ENCODE peak calls at places on chromosomes 11 and 22, in nine cellular contexts. One of them, this sample, is unnamed.
A peak's percentile ranks its signal among the peaks of the same experiment; 100 is the strongest.

GRCh38 chr22:23072911-23073491 is 2.7 kb downstream of the GNAZ start:
- DNase-seq in BE2C: no peak
- DNase-seq in keratinocyte: no peak
- DNase-seq in osteoblast: peak; percentile 66
- DNase-seq in astrocyte of the spinal cord: no peak
- DNase-seq in transverse colon: no peak
- DNase-seq in thoracic aorta: no peak
- DNase-seq in psoas muscle: peak; percentile 20
- DNase-seq in adrenal gland: no peak
- DNase-seq in this sample: no peak

GRCh38 chr11:92886243-92886905 is 83.1 kb upstream of the MTNR1B start:
- DNase-seq in BE2C: peak; percentile 72
- DNase-seq in keratinocyte: peak; percentile 23
- DNase-seq in osteoblast: peak; percentile 86
- DNase-seq in astrocyte of the spinal cord: peak; percentile 71
- DNase-seq in transverse colon: peak; percentile 37
- DNase-seq in thoracic aorta: no peak
- DNase-seq in psoas muscle: no peak
- DNase-seq in adrenal gland: peak; percentile 50
- DNase-seq in this sample: peak; percentile 58

GRCh38 chr22:40450651-40451050 is 80.3 kb downstream of the SGSM3 start:
- DNase-seq in BE2C: no peak
- DNase-seq in keratinocyte: no peak
- DNase-seq in osteoblast: no peak
- DNase-seq in astrocyte of the spinal cord: no peak
- DNase-seq in transverse colon: no peak
- DNase-seq in thoracic aorta: no peak
- DNase-seq in psoas muscle: no peak
- DNase-seq in adrenal gland: no peak
- DNase-seq in this sample: no peak

GRCh38 chr22:48824673-48825651 is 1002.7 kb downstream of the BRD1 start:
- DNase-seq in BE2C: no peak
- DNase-seq in keratinocyte: no peak
- DNase-seq in osteoblast: peak; percentile 39
- DNase-seq in astrocyte of the spinal cord: no peak
- DNase-seq in transverse colon: no peak
- DNase-seq in thoracic aorta: no peak
- DNase-seq in psoas muscle: no peak
- DNase-seq in adrenal gland: no peak
- DNase-seq in this sample: no peak

GRCh38 chr11:131867457-131868257 is 497.2 kb downstream of the NTM start:
- DNase-seq in BE2C: peak; percentile 15
- DNase-seq in keratinocyte: peak; percentile 36
- DNase-seq in osteoblast: peak; percentile 94
- DNase-seq in astrocyte of the spinal cord: peak; percentile 91
- DNase-seq in transverse colon: peak; percentile 47
- DNase-seq in thoracic aorta: no peak
- DNase-seq in psoas muscle: peak; percentile 70
- DNase-seq in adrenal gland: peak; percentile 58
- DNase-seq in this sample: peak; percentile 46

GRCh38 chr22:19066531-19067271 is 55.5 kb downstream of the DGCR2 start:
- DNase-seq in BE2C: no peak
- DNase-seq in keratinocyte: peak; percentile 11
- DNase-seq in osteoblast: peak; percentile 98
- DNase-seq in astrocyte of the spinal cord: peak; percentile 64
- DNase-seq in transverse colon: no peak
- DNase-seq in thoracic aorta: no peak
- DNase-seq in psoas muscle: peak; percentile 72
- DNase-seq in adrenal gland: peak; percentile 59
- DNase-seq in this sample: no peak

GRCh38 chr11:45475135-45475534 is 189.0 kb upstream of the SYT13 start:
- DNase-seq in BE2C: no peak
- DNase-seq in keratinocyte: no peak
- DNase-seq in osteoblast: peak; percentile 73
- DNase-seq in astrocyte of the spinal cord: no peak
- DNase-seq in transverse colon: no peak
- DNase-seq in thoracic aorta: no peak
- DNase-seq in psoas muscle: no peak
- DNase-seq in adrenal gland: no peak
- DNase-seq in this sample: no peak

GRCh38 chr22:33529424-33530113 is 390.7 kb downstream of the LARGE1 start:
- DNase-seq in BE2C: no peak
- DNase-seq in keratinocyte: no peak
- DNase-seq in osteoblast: no peak
- DNase-seq in astrocyte of the spinal cord: peak; percentile 23
- DNase-seq in transverse colon: no peak
- DNase-seq in thoracic aorta: no peak
- DNase-seq in psoas muscle: no peak
- DNase-seq in adrenal gland: peak; percentile 69
- DNase-seq in this sample: no peak

DNA sequence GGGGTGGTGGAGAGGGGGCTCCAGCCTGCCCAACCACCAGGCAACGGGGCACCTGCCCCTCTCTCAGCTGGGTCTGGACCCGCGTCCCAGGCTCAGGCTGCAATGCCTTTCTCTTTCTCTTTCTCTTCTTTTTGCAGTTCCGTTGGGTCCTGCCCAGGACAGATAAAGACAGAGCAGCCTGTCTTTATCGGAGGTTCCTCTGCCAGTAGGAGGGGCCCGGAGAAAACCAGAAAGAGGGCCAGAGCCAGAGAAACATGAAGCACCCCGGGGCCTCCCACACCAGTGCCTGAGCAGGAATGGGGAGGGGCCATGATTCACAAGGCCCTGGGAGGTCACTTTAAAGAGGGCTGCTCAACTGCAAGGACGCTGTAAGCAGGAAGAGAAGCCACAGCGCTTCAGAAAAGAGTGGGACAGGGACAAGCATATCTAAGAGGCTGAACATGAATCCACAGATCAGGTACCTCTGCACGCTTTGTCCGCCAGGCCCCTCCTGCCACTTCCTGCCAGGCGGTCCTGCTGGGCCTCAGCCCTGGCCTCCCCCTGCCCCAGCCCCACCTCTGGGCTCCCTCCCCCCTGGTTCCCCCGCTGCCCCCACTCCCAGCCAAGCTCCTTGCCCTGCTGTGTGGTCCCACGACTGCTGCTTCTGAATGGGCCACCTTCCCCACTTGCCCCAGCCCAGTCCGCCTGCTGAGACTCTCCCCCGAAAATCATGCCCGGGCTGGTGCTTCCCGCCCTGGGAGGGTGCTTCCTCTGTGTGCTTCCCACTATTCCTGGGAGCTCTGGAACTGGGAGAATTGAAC is at the start of gene APOBEC3C:
- DNase-seq in BE2C: peak; percentile 87
- DNase-seq in keratinocyte: peak; percentile 60
- DNase-seq in osteoblast: peak; percentile 95
- DNase-seq in astrocyte of the spinal cord: peak; percentile 85
- DNase-seq in transverse colon: peak; percentile 87
- DNase-seq in thoracic aorta: peak; percentile 34
- DNase-seq in psoas muscle: peak; percentile 75
- DNase-seq in adrenal gland: peak; percentile 92
- DNase-seq in this sample: peak; percentile 86
- H3K4me3 ChIP-seq in BE2C: peak within 1 kb of the TSS; percentile 57
- H3K4me3 ChIP-seq in keratinocyte: peak within 1 kb of the TSS; percentile 87
- H3K4me3 ChIP-seq in osteoblast: peak within 1 kb of the TSS; percentile 74
- H3K4me3 ChIP-seq in astrocyte of the spinal cord: peak within 1 kb of the TSS; percentile 66
- H3K4me3 ChIP-seq in transverse colon: peak within 1 kb of the TSS; percentile 46
- H3K4me3 ChIP-seq in thoracic aorta: peak within 1 kb of the TSS; percentile 82
- H3K4me3 ChIP-seq in psoas muscle: peak within 1 kb of the TSS; percentile 53
- H3K4me3 ChIP-seq in adrenal gland: peak within 1 kb of the TSS; percentile 56
- H3K4me3 ChIP-seq in this sample: peak within 1 kb of the TSS; percentile 49

GRCh38 chr22:35257321-35258143 is at the start of gene HMGXB4:
- DNase-seq in BE2C: peak; percentile 89
- DNase-seq in keratinocyte: no peak
- DNase-seq in osteoblast: peak; percentile 98
- DNase-seq in astrocyte of the spinal cord: peak; percentile 89
- DNase-seq in transverse colon: peak; percentile 88
- DNase-seq in thoracic aorta: peak; percentile 41
- DNase-seq in psoas muscle: peak; percentile 94
- DNase-seq in adrenal gland: peak; percentile 86
- DNase-seq in this sample: peak; percentile 89
- TF ChIP-seq CTCF in BE2C: no peak
- TF ChIP-seq CTCF in keratinocyte: no peak
- TF ChIP-seq CTCF in osteoblast: no peak
- TF ChIP-seq CTCF in astrocyte of the spinal cord: no peak
- TF ChIP-seq CTCF in transverse colon: no peak
- TF ChIP-seq CTCF in thoracic aorta: no peak
- TF ChIP-seq CTCF in psoas muscle: peak; percentile 17
- TF ChIP-seq CTCF in adrenal gland: no peak
- TF ChIP-seq CTCF in this sample: no peak

GRCh38 chr11:35126000-35126878 is 12.7 kb upstream of the CD44 start:
- DNase-seq in BE2C: no peak
- DNase-seq in keratinocyte: no peak
- DNase-seq in osteoblast: no peak
- DNase-seq in astrocyte of the spinal cord: no peak
- DNase-seq in transverse colon: no peak
- DNase-seq in thoracic aorta: no peak
- DNase-seq in psoas muscle: no peak
- DNase-seq in adrenal gland: no peak
- DNase-seq in this sample: no peak
- H3K4me3 ChIP-seq in BE2C: no peak overlapping the region
- H3K4me3 ChIP-seq in keratinocyte: no peak overlapping the region
- H3K4me3 ChIP-seq in osteoblast: no peak overlapping the region
- H3K4me3 ChIP-seq in astrocyte of the spinal cord: no peak overlapping the region
- H3K4me3 ChIP-seq in transverse colon: no peak overlapping the region
- H3K4me3 ChIP-seq in thoracic aorta: no peak overlapping the region
- H3K4me3 ChIP-seq in psoas muscle: no peak overlapping the region
- H3K4me3 ChIP-seq in adrenal gland: no peak overlapping the region
- H3K4me3 ChIP-seq in this sample: no peak overlapping the region

DNA sequence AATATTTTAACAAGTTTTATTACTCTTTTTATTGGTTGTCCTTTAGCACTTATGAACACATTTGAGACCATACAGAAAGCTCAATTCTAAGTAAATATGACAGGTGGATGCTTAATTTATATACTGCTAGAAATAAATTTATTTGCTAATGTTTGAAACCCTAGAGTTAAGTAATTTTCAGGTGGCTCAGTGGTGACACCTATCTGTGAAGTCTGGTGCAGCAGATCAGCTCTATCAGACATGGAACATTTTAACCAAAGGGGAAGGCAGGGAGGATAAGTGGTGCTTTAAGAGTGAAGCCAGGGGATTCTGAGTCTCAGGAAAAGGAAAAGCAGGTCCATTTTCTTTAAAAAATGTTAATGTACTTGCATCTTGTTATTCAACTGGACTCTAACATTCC is 175.8 kb downstream of the DSCAML1 start:
- DNase-seq in BE2C: no peak
- DNase-seq in keratinocyte: no peak
- DNase-seq in osteoblast: peak; percentile 72
- DNase-seq in astrocyte of the spinal cord: peak; percentile 8
- DNase-seq in transverse colon: no peak
- DNase-seq in thoracic aorta: no peak
- DNase-seq in psoas muscle: no peak
- DNase-seq in adrenal gland: no peak
- DNase-seq in this sample: peak; percentile 28
- TF ChIP-seq CTCF in BE2C: peak; percentile 71
- TF ChIP-seq CTCF in keratinocyte: peak; percentile 65
- TF ChIP-seq CTCF in osteoblast: peak; percentile 57
- TF ChIP-seq CTCF in astrocyte of the spinal cord: peak; percentile 61
- TF ChIP-seq CTCF in transverse colon: no peak
- TF ChIP-seq CTCF in thoracic aorta: no peak
- TF ChIP-seq CTCF in psoas muscle: peak; percentile 21
- TF ChIP-seq CTCF in adrenal gland: no peak
- TF ChIP-seq CTCF in this sample: peak; percentile 28

DNA sequence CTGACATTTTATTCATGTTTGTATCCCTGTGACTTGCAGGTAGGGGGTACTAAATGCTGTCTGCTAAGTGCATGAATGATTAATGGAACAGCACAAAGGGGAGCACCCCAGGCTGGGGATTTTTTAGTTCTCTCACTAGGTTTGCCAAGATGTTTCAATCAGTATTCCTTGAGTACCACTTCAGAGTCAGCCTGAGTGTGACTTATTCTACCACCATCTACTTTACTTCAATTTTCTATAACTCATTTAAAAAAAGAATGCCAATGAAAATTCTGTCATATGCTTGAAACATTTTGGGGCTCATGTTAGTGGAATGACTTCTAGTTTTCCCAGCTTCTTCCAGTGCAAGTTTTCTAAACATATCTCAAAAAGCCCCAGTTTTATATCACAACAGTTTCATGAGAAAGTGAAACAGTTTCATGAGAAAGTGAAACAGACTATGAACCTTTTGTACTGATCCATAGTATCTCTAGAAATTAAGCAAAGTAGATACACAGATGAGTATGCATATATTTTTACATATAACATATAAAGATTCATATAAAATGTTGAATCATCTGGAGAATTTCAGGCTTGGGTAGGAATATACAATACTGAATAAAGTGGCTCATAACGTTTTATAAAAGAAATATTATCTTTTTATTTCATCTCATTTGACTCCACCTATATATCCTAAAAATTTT is 252.4 kb downstream of the GRM5 start:
- DNase-seq in BE2C: no peak
- DNase-seq in keratinocyte: no peak
- DNase-seq in osteoblast: no peak
- DNase-seq in astrocyte of the spinal cord: no peak
- DNase-seq in transverse colon: no peak
- DNase-seq in thoracic aorta: no peak
- DNase-seq in psoas muscle: no peak
- DNase-seq in adrenal gland: no peak
- DNase-seq in this sample: no peak
- H3K4me3 ChIP-seq in BE2C: no peak overlapping the region
- H3K4me3 ChIP-seq in keratinocyte: no peak overlapping the region
- H3K4me3 ChIP-seq in osteoblast: no peak overlapping the region
- H3K4me3 ChIP-seq in astrocyte of the spinal cord: no peak overlapping the region
- H3K4me3 ChIP-seq in transverse colon: no peak overlapping the region
- H3K4me3 ChIP-seq in thoracic aorta: no peak overlapping the region
- H3K4me3 ChIP-seq in psoas muscle: no peak overlapping the region
- H3K4me3 ChIP-seq in adrenal gland: no peak overlapping the region
- H3K4me3 ChIP-seq in this sample: no peak overlapping the region

This sample was measured in colonic mucosa.